ENCODE peak calls at places on chromosome 1, in five cellular contexts. F is upper lobe of left lung, Q is B cell, U is endothelial cell, Z is cardiac fibroblast. C is an unnamed sample.

GRCh38 chr1:119084651-119085262 is 55.7 kb downstream of the WARS2 start:
- DNase-seq in F (no peak), Q (no peak), U (no peak), Z (peak), C (no peak)

GRCh38 chr1:206040328-206040727 is 12.6 kb upstream of the RHEX start:
- DNase-seq in F (no peak), Q (no peak), U (no peak), Z (no peak), C (no peak)

GRCh38 chr1:85581138-85581801 is 709 bp downstream of the CCN1 start:
- DNase-seq in F (peak), Q (no peak), U (peak), Z (peak), C (peak)

GRCh38 chr1:200901796-200902444 is 7.2 kb downstream of the INAVA start:
- DNase-seq in F (no peak), Q (no peak), U (no peak), Z (no peak), C (no peak)

GRCh38 chr1:54547601-54548388 is at the start of gene ACOT11:
- DNase-seq in F (peak), Q (no peak), U (no peak), Z (peak), C (peak)

GRCh38 chr1:116540088-116540487 is 30.7 kb downstream of the CD58 start:
- DNase-seq in F (no peak), Q (no peak), U (no peak), Z (no peak), C (no peak)

GRCh38 chr1:246600579-246600978 is 34.3 kb downstream of the CNST start:
- DNase-seq in F (no peak), Q (no peak), U (no peak), Z (no peak), C (no peak)

GRCh38 chr1:111727056-111727455 is 12.1 kb downstream of the INKA2 start:
- DNase-seq in F (no peak), Q (no peak), U (no peak), Z (no peak), C (no peak)

GRCh38 chr1:115314765-115315164 is 23.3 kb downstream of the NGF start:
- DNase-seq in F (no peak), Q (no peak), U (no peak), Z (peak), C (no peak)

GRCh38 chr1:215677112-215677511 is 110.0 kb downstream of the KCTD3 start:
- DNase-seq in F (no peak), Q (no peak), U (no peak), Z (no peak), C (no peak)
- TF ChIP-seq CTCF in F (no peak), Q (no peak), U (no peak), Z (no peak), C (no peak)

GRCh38 chr1:24201941-24202440 is 14.9 kb upstream of the IFNLR1 start:
- DNase-seq in F (peak), Q (peak), U (peak), Z (peak), C (peak)
- TF ChIP-seq CTCF in F (peak), Q (peak), U (peak), Z (peak), C (peak)

GRCh38 chr1:45846931-45847330 is 43.5 kb downstream of the MAST2 start:
- DNase-seq in F (no peak), Q (no peak), U (no peak), Z (peak), C (no peak)

GRCh38 chr1:45840704-45841103 is 37.3 kb downstream of the MAST2 start:
- DNase-seq in F (no peak), Q (no peak), U (no peak), Z (peak), C (no peak)

GRCh38 chr1:45842786-45843185 is 39.4 kb downstream of the MAST2 start:
- DNase-seq in F (no peak), Q (no peak), U (no peak), Z (no peak), C (no peak)

GRCh38 chr1:45848097-45848496 is 44.7 kb downstream of the MAST2 start:
- DNase-seq in F (no peak), Q (no peak), U (no peak), Z (no peak), C (no peak)

DNA sequence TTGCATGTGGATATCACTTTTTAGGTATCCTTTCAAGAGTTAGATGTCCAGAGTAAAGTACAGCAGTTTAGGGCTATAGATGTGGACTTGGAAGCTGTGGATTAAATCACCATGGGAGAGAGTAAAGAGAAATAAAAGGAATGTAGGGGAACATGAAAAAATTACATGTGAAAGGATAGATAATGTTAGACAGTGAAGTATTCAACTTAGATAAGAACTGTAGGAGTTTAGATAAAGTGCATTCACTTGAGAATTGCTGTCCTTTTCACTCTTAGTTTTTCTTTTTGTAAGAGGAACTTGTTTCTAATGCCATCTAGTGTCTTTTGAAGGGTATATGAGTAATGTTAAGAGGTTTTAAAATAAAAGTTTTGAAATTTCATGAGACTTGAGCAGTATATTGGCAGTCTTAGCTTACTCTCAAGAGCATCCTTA is 40.1 kb downstream of the MAST2 start:
- DNase-seq in F (no peak), Q (no peak), U (no peak), Z (peak), C (no peak)
- TF ChIP-seq CTCF in F (no peak), Q (peak), U (no peak), Z (peak), C (no peak)

GRCh38 chr1:157170677-157171515 is 32.7 kb upstream of the ETV3 start:
- DNase-seq in F (peak), Q (no peak), U (peak), Z (peak), C (no peak)
- TF ChIP-seq CTCF in F (peak), Q (peak), U (peak), Z (peak), C (peak)

DNA sequence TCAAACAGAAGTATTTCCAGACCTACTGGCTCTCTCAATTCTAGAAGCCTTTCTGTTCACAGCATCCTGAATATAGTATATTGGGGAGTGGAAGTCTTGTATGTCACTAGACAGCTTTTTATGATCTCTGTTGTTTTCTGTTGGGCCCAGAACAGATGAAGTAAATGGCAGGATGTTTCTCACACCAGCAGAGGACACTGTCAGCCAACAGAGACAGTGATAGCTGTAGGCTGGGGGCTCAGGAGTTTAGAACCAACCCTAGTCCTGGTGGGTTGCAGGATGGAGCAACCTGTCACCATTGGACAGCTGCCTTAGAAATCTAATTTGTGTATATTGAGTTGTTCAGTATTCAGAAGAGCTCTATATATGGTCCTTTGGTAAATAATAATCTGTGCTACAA is 16.9 kb downstream of the AGO1 start:
- DNase-seq in F (no peak), Q (no peak), U (no peak), Z (no peak), C (no peak)
- TF ChIP-seq CTCF in F (no peak), Q (no peak), U (no peak), Z (no peak), C (no peak)

C was measured in mesothelial cell of epicardium.